ENCODE peak calls at places on chromosomes 2 and 18, in nine cellular contexts. One of them, this sample, is unnamed.

GRCh38 chr2:156586621-156587020 is 150.4 kb downstream of the GPD2 start:
- DNase-seq in stimulated activated CD8-positive, alpha-beta memory T cell treated with anti-CD3 and anti-CD28 coated beads, Interleukin-15, amount 100 ng/mL, for 24 hours: no peak
- DNase-seq in A549: no peak
- DNase-seq in SJSA1: no peak
- DNase-seq in neuronal stem cell: no peak
- DNase-seq in fibroblast of lung: no peak
- DNase-seq in left kidney: no peak
- DNase-seq in HT1080: no peak
- DNase-seq in stimulated activated CD4-positive, alpha-beta T cell treated with anti-CD3 and anti-CD28 coated beads, TNF-alpha, amount 100 ng/mL, for 24 hours: no peak
- DNase-seq in this sample: no peak

GRCh38 chr2:238102865-238103264 is 2.7 kb downstream of the ESPNL start:
- DNase-seq in neuronal stem cell: no peak
- DNase-seq in SJSA1: no peak
- DNase-seq in HT1080: no peak
- DNase-seq in A549: no peak
- DNase-seq in stimulated activated CD8-positive, alpha-beta memory T cell treated with anti-CD3 and anti-CD28 coated beads, Interleukin-15, amount 100 ng/mL, for 24 hours: no peak
- DNase-seq in fibroblast of lung: no peak
- DNase-seq in left kidney: no peak
- DNase-seq in stimulated activated CD4-positive, alpha-beta T cell treated with anti-CD3 and anti-CD28 coated beads, TNF-alpha, amount 100 ng/mL, for 24 hours: no peak
- DNase-seq in this sample: no peak

GRCh38 chr2:28269019-28269784 is 123.5 kb upstream of the FOSL2 start:
- DNase-seq in stimulated activated CD4-positive, alpha-beta T cell treated with anti-CD3 and anti-CD28 coated beads, TNF-alpha, amount 100 ng/mL, for 24 hours: no peak
- DNase-seq in A549: peak
- DNase-seq in SJSA1: no peak
- DNase-seq in stimulated activated CD8-positive, alpha-beta memory T cell treated with anti-CD3 and anti-CD28 coated beads, Interleukin-15, amount 100 ng/mL, for 24 hours: no peak
- DNase-seq in left kidney: peak
- DNase-seq in fibroblast of lung: peak
- DNase-seq in neuronal stem cell: no peak
- DNase-seq in HT1080: peak
- DNase-seq in this sample: no peak

GRCh38 chr2:238158018-238158806 is 558 bp upstream of the ERFE start:
- DNase-seq in HT1080: no peak
- DNase-seq in left kidney: no peak
- DNase-seq in fibroblast of lung: no peak
- DNase-seq in stimulated activated CD4-positive, alpha-beta T cell treated with anti-CD3 and anti-CD28 coated beads, TNF-alpha, amount 100 ng/mL, for 24 hours: no peak
- DNase-seq in A549: no peak
- DNase-seq in SJSA1: no peak
- DNase-seq in stimulated activated CD8-positive, alpha-beta memory T cell treated with anti-CD3 and anti-CD28 coated beads, Interleukin-15, amount 100 ng/mL, for 24 hours: no peak
- DNase-seq in neuronal stem cell: no peak
- DNase-seq in this sample: no peak

GRCh38 chr18:74608681-74609080 is 11.0 kb downstream of the ZNF407 start:
- DNase-seq in A549: no peak
- DNase-seq in neuronal stem cell: no peak
- DNase-seq in SJSA1: no peak
- DNase-seq in left kidney: no peak
- DNase-seq in fibroblast of lung: no peak
- DNase-seq in HT1080: no peak
- DNase-seq in stimulated activated CD4-positive, alpha-beta T cell treated with anti-CD3 and anti-CD28 coated beads, TNF-alpha, amount 100 ng/mL, for 24 hours: no peak
- DNase-seq in stimulated activated CD8-positive, alpha-beta memory T cell treated with anti-CD3 and anti-CD28 coated beads, Interleukin-15, amount 100 ng/mL, for 24 hours: no peak
- DNase-seq in this sample: no peak

GRCh38 chr2:130759906-130760753 is 4.8 kb downstream of the AMER3 start:
- DNase-seq in stimulated activated CD4-positive, alpha-beta T cell treated with anti-CD3 and anti-CD28 coated beads, TNF-alpha, amount 100 ng/mL, for 24 hours: no peak
- DNase-seq in A549: no peak
- DNase-seq in left kidney: no peak
- DNase-seq in SJSA1: no peak
- DNase-seq in HT1080: peak
- DNase-seq in fibroblast of lung: peak
- DNase-seq in neuronal stem cell: no peak
- DNase-seq in stimulated activated CD8-positive, alpha-beta memory T cell treated with anti-CD3 and anti-CD28 coated beads, Interleukin-15, amount 100 ng/mL, for 24 hours: no peak
- DNase-seq in this sample: no peak

GRCh38 chr18:10559566-10560456 is 34.0 kb downstream of the NAPG start:
- DNase-seq in HT1080: no peak
- DNase-seq in stimulated activated CD4-positive, alpha-beta T cell treated with anti-CD3 and anti-CD28 coated beads, TNF-alpha, amount 100 ng/mL, for 24 hours: no peak
- DNase-seq in SJSA1: no peak
- DNase-seq in A549: no peak
- DNase-seq in stimulated activated CD8-positive, alpha-beta memory T cell treated with anti-CD3 and anti-CD28 coated beads, Interleukin-15, amount 100 ng/mL, for 24 hours: no peak
- DNase-seq in left kidney: peak
- DNase-seq in fibroblast of lung: no peak
- DNase-seq in neuronal stem cell: no peak
- DNase-seq in this sample: no peak

GRCh38 chr2:85684806-85685205 is 9.4 kb upstream of the GNLY start:
- DNase-seq in neuronal stem cell: no peak
- DNase-seq in stimulated activated CD8-positive, alpha-beta memory T cell treated with anti-CD3 and anti-CD28 coated beads, Interleukin-15, amount 100 ng/mL, for 24 hours: no peak
- DNase-seq in HT1080: no peak
- DNase-seq in stimulated activated CD4-positive, alpha-beta T cell treated with anti-CD3 and anti-CD28 coated beads, TNF-alpha, amount 100 ng/mL, for 24 hours: no peak
- DNase-seq in A549: no peak
- DNase-seq in SJSA1: no peak
- DNase-seq in fibroblast of lung: no peak
- DNase-seq in left kidney: no peak
- DNase-seq in this sample: no peak

GRCh38 chr2:11499081-11499743 is 33.3 kb upstream of the E2F6 start:
- DNase-seq in fibroblast of lung: no peak
- DNase-seq in HT1080: no peak
- DNase-seq in SJSA1: no peak
- DNase-seq in stimulated activated CD8-positive, alpha-beta memory T cell treated with anti-CD3 and anti-CD28 coated beads, Interleukin-15, amount 100 ng/mL, for 24 hours: no peak
- DNase-seq in A549: no peak
- DNase-seq in stimulated activated CD4-positive, alpha-beta T cell treated with anti-CD3 and anti-CD28 coated beads, TNF-alpha, amount 100 ng/mL, for 24 hours: no peak
- DNase-seq in neuronal stem cell: peak
- DNase-seq in left kidney: peak
- DNase-seq in this sample: no peak

GRCh38 chr2:145007673-145008263 is 487.8 kb upstream of the ZEB2 start:
- DNase-seq in SJSA1: peak
- DNase-seq in stimulated activated CD4-positive, alpha-beta T cell treated with anti-CD3 and anti-CD28 coated beads, TNF-alpha, amount 100 ng/mL, for 24 hours: no peak
- DNase-seq in left kidney: no peak
- DNase-seq in neuronal stem cell: no peak
- DNase-seq in A549: peak
- DNase-seq in fibroblast of lung: peak
- DNase-seq in HT1080: peak
- DNase-seq in stimulated activated CD8-positive, alpha-beta memory T cell treated with anti-CD3 and anti-CD28 coated beads, Interleukin-15, amount 100 ng/mL, for 24 hours: no peak
- DNase-seq in this sample: no peak

GRCh38 chr18:6874316-6874715 is 144.8 kb downstream of the ARHGAP28 start:
- DNase-seq in A549: no peak
- DNase-seq in left kidney: no peak
- DNase-seq in fibroblast of lung: no peak
- DNase-seq in neuronal stem cell: no peak
- DNase-seq in stimulated activated CD4-positive, alpha-beta T cell treated with anti-CD3 and anti-CD28 coated beads, TNF-alpha, amount 100 ng/mL, for 24 hours: no peak
- DNase-seq in HT1080: no peak
- DNase-seq in SJSA1: no peak
- DNase-seq in stimulated activated CD8-positive, alpha-beta memory T cell treated with anti-CD3 and anti-CD28 coated beads, Interleukin-15, amount 100 ng/mL, for 24 hours: no peak
- DNase-seq in this sample: no peak

GRCh38 chr18:21363411-21363810 is 121.4 kb downstream of the GREB1L start:
- DNase-seq in neuronal stem cell: no peak
- DNase-seq in stimulated activated CD8-positive, alpha-beta memory T cell treated with anti-CD3 and anti-CD28 coated beads, Interleukin-15, amount 100 ng/mL, for 24 hours: no peak
- DNase-seq in stimulated activated CD4-positive, alpha-beta T cell treated with anti-CD3 and anti-CD28 coated beads, TNF-alpha, amount 100 ng/mL, for 24 hours: no peak
- DNase-seq in A549: no peak
- DNase-seq in left kidney: peak
- DNase-seq in HT1080: no peak
- DNase-seq in fibroblast of lung: no peak
- DNase-seq in SJSA1: no peak
- DNase-seq in this sample: no peak

GRCh38 chr2:172736419-172737174 is 952 bp downstream of the RAPGEF4 start:
- DNase-seq in A549: no peak
- DNase-seq in left kidney: peak
- DNase-seq in neuronal stem cell: no peak
- DNase-seq in HT1080: no peak
- DNase-seq in SJSA1: no peak
- DNase-seq in fibroblast of lung: no peak
- DNase-seq in stimulated activated CD4-positive, alpha-beta T cell treated with anti-CD3 and anti-CD28 coated beads, TNF-alpha, amount 100 ng/mL, for 24 hours: no peak
- DNase-seq in stimulated activated CD8-positive, alpha-beta memory T cell treated with anti-CD3 and anti-CD28 coated beads, Interleukin-15, amount 100 ng/mL, for 24 hours: no peak
- DNase-seq in this sample: no peak

GRCh38 chr2:42513252-42513918 is 19.6 kb upstream of the KCNG3 start:
- DNase-seq in stimulated activated CD4-positive, alpha-beta T cell treated with anti-CD3 and anti-CD28 coated beads, TNF-alpha, amount 100 ng/mL, for 24 hours: no peak
- DNase-seq in fibroblast of lung: peak
- DNase-seq in SJSA1: no peak
- DNase-seq in HT1080: peak
- DNase-seq in neuronal stem cell: no peak
- DNase-seq in A549: peak
- DNase-seq in stimulated activated CD8-positive, alpha-beta memory T cell treated with anti-CD3 and anti-CD28 coated beads, Interleukin-15, amount 100 ng/mL, for 24 hours: no peak
- DNase-seq in left kidney: peak
- DNase-seq in this sample: no peak

GRCh38 chr2:85799215-85799956 is 45.6 kb downstream of the ATOH8 start:
- DNase-seq in fibroblast of lung: no peak
- DNase-seq in neuronal stem cell: no peak
- DNase-seq in stimulated activated CD8-positive, alpha-beta memory T cell treated with anti-CD3 and anti-CD28 coated beads, Interleukin-15, amount 100 ng/mL, for 24 hours: no peak
- DNase-seq in left kidney: no peak
- DNase-seq in stimulated activated CD4-positive, alpha-beta T cell treated with anti-CD3 and anti-CD28 coated beads, TNF-alpha, amount 100 ng/mL, for 24 hours: no peak
- DNase-seq in SJSA1: no peak
- DNase-seq in HT1080: peak
- DNase-seq in A549: peak
- DNase-seq in this sample: no peak

GRCh38 chr18:36627616-36628015 is 201.2 kb downstream of the TPGS2 start:
- DNase-seq in HT1080: no peak
- DNase-seq in SJSA1: no peak
- DNase-seq in neuronal stem cell: no peak
- DNase-seq in stimulated activated CD4-positive, alpha-beta T cell treated with anti-CD3 and anti-CD28 coated beads, TNF-alpha, amount 100 ng/mL, for 24 hours: no peak
- DNase-seq in A549: no peak
- DNase-seq in fibroblast of lung: no peak
- DNase-seq in left kidney: no peak
- DNase-seq in stimulated activated CD8-positive, alpha-beta memory T cell treated with anti-CD3 and anti-CD28 coated beads, Interleukin-15, amount 100 ng/mL, for 24 hours: no peak
- DNase-seq in this sample: no peak

GRCh38 chr2:8676915-8677645 is 4.8 kb upstream of the ID2 start:
- DNase-seq in stimulated activated CD8-positive, alpha-beta memory T cell treated with anti-CD3 and anti-CD28 coated beads, Interleukin-15, amount 100 ng/mL, for 24 hours: no peak
- DNase-seq in A549: no peak
- DNase-seq in SJSA1: no peak
- DNase-seq in fibroblast of lung: no peak
- DNase-seq in stimulated activated CD4-positive, alpha-beta T cell treated with anti-CD3 and anti-CD28 coated beads, TNF-alpha, amount 100 ng/mL, for 24 hours: no peak
- DNase-seq in neuronal stem cell: peak
- DNase-seq in HT1080: no peak
- DNase-seq in left kidney: peak
- DNase-seq in this sample: no peak

GRCh38 chr2:19124135-19124534 is 234.3 kb downstream of the OSR1 start:
- DNase-seq in stimulated activated CD4-positive, alpha-beta T cell treated with anti-CD3 and anti-CD28 coated beads, TNF-alpha, amount 100 ng/mL, for 24 hours: no peak
- DNase-seq in HT1080: peak
- DNase-seq in SJSA1: no peak
- DNase-seq in fibroblast of lung: peak
- DNase-seq in neuronal stem cell: no peak
- DNase-seq in left kidney: no peak
- DNase-seq in A549: no peak
- DNase-seq in stimulated activated CD8-positive, alpha-beta memory T cell treated with anti-CD3 and anti-CD28 coated beads, Interleukin-15, amount 100 ng/mL, for 24 hours: no peak
- DNase-seq in this sample: no peak

GRCh38 chr2:63435080-63435479 is 153.2 kb downstream of the WDPCP start:
- DNase-seq in stimulated activated CD8-positive, alpha-beta memory T cell treated with anti-CD3 and anti-CD28 coated beads, Interleukin-15, amount 100 ng/mL, for 24 hours: no peak
- DNase-seq in neuronal stem cell: no peak
- DNase-seq in left kidney: no peak
- DNase-seq in fibroblast of lung: no peak
- DNase-seq in stimulated activated CD4-positive, alpha-beta T cell treated with anti-CD3 and anti-CD28 coated beads, TNF-alpha, amount 100 ng/mL, for 24 hours: no peak
- DNase-seq in SJSA1: no peak
- DNase-seq in HT1080: no peak
- DNase-seq in A549: no peak
- DNase-seq in this sample: no peak

GRCh38 chr2:46487667-46488333 is 8.4 kb downstream of the TMEM247 start:
- DNase-seq in stimulated activated CD4-positive, alpha-beta T cell treated with anti-CD3 and anti-CD28 coated beads, TNF-alpha, amount 100 ng/mL, for 24 hours: no peak
- DNase-seq in HT1080: peak
- DNase-seq in stimulated activated CD8-positive, alpha-beta memory T cell treated with anti-CD3 and anti-CD28 coated beads, Interleukin-15, amount 100 ng/mL, for 24 hours: no peak
- DNase-seq in left kidney: peak
- DNase-seq in neuronal stem cell: no peak
- DNase-seq in fibroblast of lung: peak
- DNase-seq in SJSA1: no peak
- DNase-seq in A549: no peak
- DNase-seq in this sample: peak